ENCODE peak calls at places on chromosomes 13 and 19, in five cellular contexts. E, M, D, P and Y are unnamed samples.

GRCh38 chr19:16062789-16063188 is 13.5 kb upstream of the TPM4 start:
- DNase-seq in M (no peak), E (peak), P (no peak), D (no peak), Y (peak)

GRCh38 chr19:16470541-16470910 is 1.2 kb downstream of the EPS15L1 start:
- DNase-seq in E (no peak), D (no peak), M (no peak), P (no peak), Y (no peak)

GRCh38 chr19:29510701-29511265 is 15.0 kb upstream of the VSTM2B start:
- DNase-seq in M (peak), D (no peak), E (no peak), P (no peak), Y (peak)

GRCh38 chr19:15551183-15552004 is 43.1 kb downstream of the CYP4F22 start:
- DNase-seq in M (no peak), D (no peak), E (peak), P (no peak), Y (no peak)

GRCh38 chr19:7228935-7229541 is 65.2 kb downstream of the INSR start:
- DNase-seq in M (no peak), D (no peak), E (no peak), P (no peak), Y (no peak)

GRCh38 chr13:113555141-113555540 is 29.4 kb upstream of the TFDP1 start:
- DNase-seq in M (no peak), D (no peak), P (no peak), E (no peak), Y (peak)

GRCh38 chr13:74570834-74571233 is 436.6 kb upstream of the KLF12 start:
- DNase-seq in M (no peak), P (no peak), E (no peak), D (no peak), Y (no peak)

GRCh38 chr19:7554990-7555864 is 19.7 kb downstream of the PNPLA6 start:
- DNase-seq in D (no peak), P (no peak), E (peak), M (no peak), Y (no peak)

GRCh38 chr19:49125025-49125731 is 5.8 kb downstream of the PPFIA3 start:
- DNase-seq in P (no peak), D (no peak), E (no peak), M (no peak), Y (no peak)

GRCh38 chr13:33262997-33263396 is 22.6 kb downstream of the STARD13 start:
- DNase-seq in D (no peak), M (no peak), P (no peak), E (no peak), Y (no peak)

GRCh38 chr13:114185182-114185971 is 6.3 kb downstream of the CFAP97D2 start:
- DNase-seq in E (no peak), M (no peak), D (no peak), P (no peak), Y (no peak)

GRCh38 chr13:53201454-53202225 is 173.0 kb downstream of the OLFM4 start:
- DNase-seq in P (no peak), D (no peak), E (no peak), M (no peak), Y (no peak)

GRCh38 chr13:70424428-70424827 is 316.2 kb upstream of the KLHL1 start:
- DNase-seq in P (no peak), D (no peak), M (no peak), E (no peak), Y (no peak)

GRCh38 chr19:44718441-44719261 is 19.7 kb downstream of the CEACAM16 start:
- DNase-seq in P (no peak), M (peak), E (no peak), D (no peak), Y (no peak)

GRCh38 chr13:52001120-52001731 is 10.0 kb downstream of the ATP7B start:
- DNase-seq in M (no peak), E (no peak), D (no peak), P (no peak), Y (no peak)

GRCh38 chr13:41544824-41545707 is 87.7 kb downstream of the RGCC start:
- DNase-seq in M (no peak), E (no peak), P (no peak), D (no peak), Y (no peak)

GRCh38 chr13:50650936-50651638 is 192.4 kb downstream of the DLEU7 start:
- DNase-seq in P (no peak), M (no peak), D (no peak), E (no peak), Y (no peak)

GRCh38 chr19:38664503-38665211 is 17.2 kb downstream of the ACTN4 start:
- DNase-seq in P (no peak), D (no peak), E (no peak), M (no peak), Y (no peak)

GRCh38 chr13:39036212-39036611 is 1.7 kb downstream of the PROSER1 start:
- DNase-seq in E (peak), D (no peak), P (no peak), M (no peak), Y (no peak)

GRCh38 chr19:44683434-44684210 is 12.3 kb downstream of the CEACAM19 start:
- DNase-seq in D (no peak), P (no peak), E (no peak), M (no peak), Y (no peak)

GRCh38 chr13:101258071-101258470 is 158.2 kb downstream of the NALCN start:
- DNase-seq in D (no peak), E (peak), M (no peak), P (no peak), Y (no peak)

GRCh38 chr13:106197506-106197905 is 338.0 kb downstream of the EFNB2 start:
- DNase-seq in M (no peak), E (no peak), P (no peak), D (no peak), Y (no peak)

GRCh38 chr13:98246538-98247172 is 69.6 kb upstream of the RNF113B start:
- DNase-seq in D (no peak), E (no peak), M (no peak), P (no peak), Y (no peak)

GRCh38 chr19:48506138-48506733 is 5.4 kb downstream of the LMTK3 start:
- DNase-seq in M (no peak), D (no peak), P (no peak), E (no peak), Y (no peak)

GRCh38 chr13:80979035-80979641 is 638.2 kb upstream of the SPRY2 start:
- DNase-seq in P (no peak), D (no peak), E (peak), M (no peak), Y (peak)

GRCh38 chr13:112653821-112654220 is 36.0 kb upstream of the ATP11A start:
- DNase-seq in D (no peak), M (no peak), P (no peak), E (no peak), Y (no peak)

GRCh38 chr19:15280048-15280725 is 47.9 kb upstream of the EPHX3 start:
- DNase-seq in M (no peak), P (no peak), E (no peak), D (no peak), Y (no peak)

GRCh38 chr19:29245221-29245620 is 32.3 kb upstream of the UQCRFS1 start:
- DNase-seq in E (no peak), M (no peak), D (peak), P (no peak), Y (no peak)

GRCh38 chr19:9936151-9937000 is at the start of gene OLFM2:
- DNase-seq in M (no peak), E (no peak), D (no peak), P (no peak), Y (no peak)

GRCh38 chr13:32267836-32268439 is 47.2 kb downstream of the ZAR1L start:
- DNase-seq in E (peak), P (no peak), M (no peak), D (peak), Y (no peak)

GRCh38 chr13:94435604-94436226 is 43.8 kb downstream of the DCT start:
- DNase-seq in E (no peak), D (no peak), M (no peak), P (no peak), Y (no peak)

GRCh38 chr19:13906525-13906904 is 514 bp downstream of the CC2D1A start:
- DNase-seq in M (no peak), P (no peak), D (no peak), E (peak), Y (no peak)

GRCh38 chr13:98365291-98365690 is 188.2 kb upstream of the RNF113B start:
- DNase-seq in D (no peak), E (no peak), M (no peak), P (no peak), Y (no peak)

GRCh38 chr19:43726736-43727592 is 11.1 kb downstream of the IRGC start:
- DNase-seq in D (peak), E (no peak), M (no peak), P (no peak), Y (no peak)

GRCh38 chr13:37132211-37132610 is 26.7 kb upstream of the CSNK1A1L start:
- DNase-seq in P (no peak), M (no peak), D (no peak), E (no peak), Y (no peak)

GRCh38 chr19:35040826-35041547 is 534 bp upstream of the HPN start:
- DNase-seq in D (peak), P (no peak), M (peak), E (no peak), Y (peak)